ENCODE peak calls at places on chromosomes 11 and 22, in ten cellular contexts. One of them, this sample, is unnamed.

GRCh38 chr11:1660025-1660867 is 30.7 kb downstream of the KRTAP5-5 start:
- DNase-seq in pancreas: no peak
- DNase-seq in aorta: no peak
- DNase-seq in cardiac muscle cell: no peak
- DNase-seq in brain microvascular endothelial cell: no peak
- DNase-seq in PC-3: no peak
- DNase-seq in A549: no peak
- DNase-seq in fibroblast of lung: no peak
- DNase-seq in caudate nucleus: no peak
- DNase-seq in MM.1S: no peak
- DNase-seq in this sample: no peak

GRCh38 chr11:100936781-100937180 is 192.8 kb downstream of the PGR start:
- DNase-seq in pancreas: no peak
- DNase-seq in aorta: no peak
- DNase-seq in cardiac muscle cell: no peak
- DNase-seq in brain microvascular endothelial cell: no peak
- DNase-seq in PC-3: no peak
- DNase-seq in A549: no peak
- DNase-seq in fibroblast of lung: no peak
- DNase-seq in caudate nucleus: no peak
- DNase-seq in MM.1S: no peak
- DNase-seq in this sample: no peak

GRCh38 chr22:39520874-39521857 is 804 bp downstream of the ATF4 start:
- DNase-seq in pancreas: peak
- DNase-seq in aorta: peak
- DNase-seq in cardiac muscle cell: peak
- DNase-seq in brain microvascular endothelial cell: peak
- DNase-seq in PC-3: peak
- DNase-seq in A549: peak
- DNase-seq in fibroblast of lung: peak
- DNase-seq in caudate nucleus: no peak
- DNase-seq in MM.1S: peak
- DNase-seq in this sample: peak

GRCh38 chr22:49736538-49736937 is 91.1 kb downstream of the BRD1 start:
- DNase-seq in pancreas: no peak
- DNase-seq in aorta: no peak
- DNase-seq in cardiac muscle cell: no peak
- DNase-seq in brain microvascular endothelial cell: no peak
- DNase-seq in PC-3: no peak
- DNase-seq in A549: no peak
- DNase-seq in fibroblast of lung: no peak
- DNase-seq in caudate nucleus: no peak
- DNase-seq in MM.1S: no peak
- DNase-seq in this sample: no peak

GRCh38 chr11:78646564-78647185 is 72.0 kb upstream of the NARS2 start:
- DNase-seq in pancreas: peak
- DNase-seq in aorta: no peak
- DNase-seq in cardiac muscle cell: peak
- DNase-seq in brain microvascular endothelial cell: peak
- DNase-seq in PC-3: peak
- DNase-seq in A549: peak
- DNase-seq in fibroblast of lung: peak
- DNase-seq in caudate nucleus: no peak
- DNase-seq in MM.1S: peak
- DNase-seq in this sample: peak

GRCh38 chr22:46528121-46528610 is 9.3 kb downstream of the CELSR1 start:
- DNase-seq in pancreas: no peak
- DNase-seq in aorta: no peak
- DNase-seq in cardiac muscle cell: no peak
- DNase-seq in brain microvascular endothelial cell: peak
- DNase-seq in PC-3: peak
- DNase-seq in A549: peak
- DNase-seq in fibroblast of lung: peak
- DNase-seq in caudate nucleus: no peak
- DNase-seq in MM.1S: no peak
- DNase-seq in this sample: no peak

GRCh38 chr22:42951093-42951710 is 63.7 kb downstream of the PACSIN2 start:
- DNase-seq in pancreas: no peak
- DNase-seq in aorta: peak
- DNase-seq in cardiac muscle cell: no peak
- DNase-seq in brain microvascular endothelial cell: no peak
- DNase-seq in PC-3: no peak
- DNase-seq in A549: no peak
- DNase-seq in fibroblast of lung: no peak
- DNase-seq in caudate nucleus: no peak
- DNase-seq in MM.1S: no peak
- DNase-seq in this sample: no peak

GRCh38 chr11:104830080-104830479 is 68.2 kb downstream of the CASP12 start:
- DNase-seq in pancreas: no peak
- DNase-seq in aorta: no peak
- DNase-seq in cardiac muscle cell: no peak
- DNase-seq in brain microvascular endothelial cell: peak
- DNase-seq in PC-3: peak
- DNase-seq in A549: peak
- DNase-seq in fibroblast of lung: peak
- DNase-seq in caudate nucleus: no peak
- DNase-seq in MM.1S: no peak
- DNase-seq in this sample: no peak

DNA sequence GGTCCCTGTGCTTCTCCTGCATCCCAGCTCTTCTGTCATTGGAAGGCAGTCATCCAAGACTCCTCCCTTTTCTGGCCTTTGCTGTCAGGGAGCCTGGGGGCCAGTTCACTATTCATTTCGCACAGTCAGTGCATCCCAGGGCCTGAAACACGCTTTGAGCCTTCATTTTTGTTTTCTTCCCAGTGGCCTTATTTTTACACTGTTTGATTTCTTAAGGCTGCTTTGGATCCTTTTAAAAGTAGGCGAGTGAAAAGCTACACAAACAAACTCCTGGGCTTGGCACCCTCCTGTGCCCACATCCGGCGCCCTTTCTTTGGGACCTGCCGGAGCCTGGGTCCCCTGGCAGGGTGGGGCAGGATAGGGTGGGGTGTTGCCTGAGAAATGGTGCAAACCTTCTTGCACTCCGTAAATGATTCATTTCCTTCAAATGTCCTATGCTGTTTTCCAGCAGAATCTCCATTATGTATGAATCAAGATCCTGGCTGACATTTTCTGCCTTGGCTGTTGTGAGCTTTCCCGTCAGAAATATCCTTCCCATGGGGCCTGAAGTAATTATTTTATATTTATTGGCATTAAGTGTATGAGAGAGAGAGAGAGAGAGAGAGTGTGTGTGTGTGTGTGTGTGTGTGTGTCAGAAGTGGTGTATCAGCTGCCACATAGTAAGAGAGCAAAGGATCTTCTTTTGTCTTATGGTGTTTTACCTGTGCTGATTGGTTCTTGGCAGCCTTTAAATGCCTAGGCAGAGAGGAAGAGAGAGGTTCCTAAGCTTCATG is 45.6 kb downstream of the BCR start:
- DNase-seq in pancreas: no peak
- DNase-seq in aorta: peak
- DNase-seq in cardiac muscle cell: no peak
- DNase-seq in brain microvascular endothelial cell: peak
- DNase-seq in PC-3: peak
- DNase-seq in A549: peak
- DNase-seq in fibroblast of lung: peak
- DNase-seq in caudate nucleus: no peak
- DNase-seq in MM.1S: no peak
- DNase-seq in this sample: no peak
- H3K27ac ChIP-seq in pancreas: no peak
- H3K27ac ChIP-seq in aorta: peak
- H3K27ac ChIP-seq in cardiac muscle cell: no peak
- H3K27ac ChIP-seq in brain microvascular endothelial cell: peak
- H3K27ac ChIP-seq in PC-3: peak
- H3K27ac ChIP-seq in A549: peak
- H3K27ac ChIP-seq in fibroblast of lung: peak
- H3K27ac ChIP-seq in caudate nucleus: peak
- H3K27ac ChIP-seq in MM.1S: no peak
- H3K27ac ChIP-seq in this sample: no peak

GRCh38 chr22:27110985-27111451 is 453.6 kb downstream of the MIAT start:
- DNase-seq in pancreas: no peak
- DNase-seq in aorta: no peak
- DNase-seq in cardiac muscle cell: peak
- DNase-seq in brain microvascular endothelial cell: peak
- DNase-seq in PC-3: no peak
- DNase-seq in A549: peak
- DNase-seq in fibroblast of lung: peak
- DNase-seq in caudate nucleus: no peak
- DNase-seq in MM.1S: no peak
- DNase-seq in this sample: no peak

GRCh38 chr22:27108425-27109114 is 451.2 kb downstream of the MIAT start:
- DNase-seq in pancreas: no peak
- DNase-seq in aorta: peak
- DNase-seq in cardiac muscle cell: no peak
- DNase-seq in brain microvascular endothelial cell: no peak
- DNase-seq in PC-3: no peak
- DNase-seq in A549: peak
- DNase-seq in fibroblast of lung: peak
- DNase-seq in caudate nucleus: peak
- DNase-seq in MM.1S: no peak
- DNase-seq in this sample: peak

GRCh38 chr22:27107824-27108223 is 450.4 kb downstream of the MIAT start:
- DNase-seq in pancreas: peak
- DNase-seq in aorta: peak
- DNase-seq in cardiac muscle cell: no peak
- DNase-seq in brain microvascular endothelial cell: peak
- DNase-seq in PC-3: peak
- DNase-seq in A549: peak
- DNase-seq in fibroblast of lung: peak
- DNase-seq in caudate nucleus: no peak
- DNase-seq in MM.1S: no peak
- DNase-seq in this sample: peak

GRCh38 chr22:27105142-27106025 is 448.0 kb downstream of the MIAT start:
- DNase-seq in pancreas: no peak
- DNase-seq in aorta: peak
- DNase-seq in cardiac muscle cell: no peak
- DNase-seq in brain microvascular endothelial cell: peak
- DNase-seq in PC-3: no peak
- DNase-seq in A549: no peak
- DNase-seq in fibroblast of lung: peak
- DNase-seq in caudate nucleus: no peak
- DNase-seq in MM.1S: no peak
- DNase-seq in this sample: peak

DNA sequence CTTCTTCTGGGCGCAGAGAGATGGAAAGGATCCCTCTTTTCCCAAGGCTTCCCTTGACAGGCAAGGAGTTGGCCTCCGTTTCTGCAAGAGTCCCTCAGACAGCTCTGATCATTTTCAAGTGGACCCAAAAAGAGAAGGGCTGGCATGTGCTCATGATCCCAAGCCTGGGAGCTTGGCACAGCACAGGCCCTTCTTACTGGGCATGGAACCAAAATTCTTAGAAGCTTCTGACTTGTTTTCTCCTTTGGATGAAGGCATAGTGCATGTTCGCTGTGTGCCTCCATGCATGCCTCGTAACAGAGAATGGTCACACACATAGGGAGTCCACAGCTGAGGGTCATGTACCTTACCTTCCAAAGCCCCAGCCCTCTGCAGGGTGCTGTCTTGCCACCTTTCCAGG is 449.6 kb downstream of the MIAT start:
- DNase-seq in pancreas: no peak
- DNase-seq in aorta: no peak
- DNase-seq in cardiac muscle cell: no peak
- DNase-seq in brain microvascular endothelial cell: no peak
- DNase-seq in PC-3: no peak
- DNase-seq in A549: no peak
- DNase-seq in fibroblast of lung: no peak
- DNase-seq in caudate nucleus: no peak
- DNase-seq in MM.1S: no peak
- DNase-seq in this sample: no peak
- H3K27ac ChIP-seq in pancreas: peak
- H3K27ac ChIP-seq in aorta: peak
- H3K27ac ChIP-seq in cardiac muscle cell: no peak
- H3K27ac ChIP-seq in brain microvascular endothelial cell: peak
- H3K27ac ChIP-seq in PC-3: no peak
- H3K27ac ChIP-seq in A549: peak
- H3K27ac ChIP-seq in fibroblast of lung: no peak
- H3K27ac ChIP-seq in caudate nucleus: no peak
- H3K27ac ChIP-seq in MM.1S: no peak
- H3K27ac ChIP-seq in this sample: no peak

GRCh38 chr11:28090052-28090749 is 17.8 kb downstream of the KIF18A start:
- DNase-seq in pancreas: no peak
- DNase-seq in aorta: no peak
- DNase-seq in cardiac muscle cell: no peak
- DNase-seq in brain microvascular endothelial cell: no peak
- DNase-seq in PC-3: peak
- DNase-seq in A549: no peak
- DNase-seq in fibroblast of lung: peak
- DNase-seq in caudate nucleus: no peak
- DNase-seq in MM.1S: no peak
- DNase-seq in this sample: no peak
- H3K27ac ChIP-seq in pancreas: no peak
- H3K27ac ChIP-seq in aorta: no peak
- H3K27ac ChIP-seq in cardiac muscle cell: no peak
- H3K27ac ChIP-seq in brain microvascular endothelial cell: peak
- H3K27ac ChIP-seq in PC-3: peak
- H3K27ac ChIP-seq in A549: peak
- H3K27ac ChIP-seq in fibroblast of lung: peak
- H3K27ac ChIP-seq in caudate nucleus: no peak
- H3K27ac ChIP-seq in MM.1S: no peak
- H3K27ac ChIP-seq in this sample: no peak

GRCh38 chr11:126481303-126481680 is 125.8 kb downstream of the ST3GAL4 start:
- DNase-seq in pancreas: no peak
- DNase-seq in aorta: peak
- DNase-seq in cardiac muscle cell: no peak
- DNase-seq in brain microvascular endothelial cell: no peak
- DNase-seq in PC-3: no peak
- DNase-seq in A549: no peak
- DNase-seq in fibroblast of lung: no peak
- DNase-seq in caudate nucleus: no peak
- DNase-seq in MM.1S: no peak
- DNase-seq in this sample: no peak

GRCh38 chr11:126479178-126479930 is 123.9 kb downstream of the ST3GAL4 start:
- DNase-seq in pancreas: no peak
- DNase-seq in aorta: peak
- DNase-seq in cardiac muscle cell: no peak
- DNase-seq in brain microvascular endothelial cell: no peak
- DNase-seq in PC-3: no peak
- DNase-seq in A549: no peak
- DNase-seq in fibroblast of lung: no peak
- DNase-seq in caudate nucleus: no peak
- DNase-seq in MM.1S: no peak
- DNase-seq in this sample: no peak

GRCh38 chr11:126482586-126483108 is 127.2 kb downstream of the ST3GAL4 start:
- DNase-seq in pancreas: no peak
- DNase-seq in aorta: peak
- DNase-seq in cardiac muscle cell: no peak
- DNase-seq in brain microvascular endothelial cell: no peak
- DNase-seq in PC-3: no peak
- DNase-seq in A549: no peak
- DNase-seq in fibroblast of lung: no peak
- DNase-seq in caudate nucleus: no peak
- DNase-seq in MM.1S: no peak
- DNase-seq in this sample: no peak

GRCh38 chr11:126480015-126480409 is 124.5 kb downstream of the ST3GAL4 start:
- DNase-seq in pancreas: no peak
- DNase-seq in aorta: no peak
- DNase-seq in cardiac muscle cell: no peak
- DNase-seq in brain microvascular endothelial cell: no peak
- DNase-seq in PC-3: no peak
- DNase-seq in A549: no peak
- DNase-seq in fibroblast of lung: no peak
- DNase-seq in caudate nucleus: no peak
- DNase-seq in MM.1S: no peak
- DNase-seq in this sample: no peak

GRCh38 chr11:126480410-126481302 is 125.2 kb downstream of the ST3GAL4 start:
- DNase-seq in pancreas: peak
- DNase-seq in aorta: peak
- DNase-seq in cardiac muscle cell: peak
- DNase-seq in brain microvascular endothelial cell: peak
- DNase-seq in PC-3: peak
- DNase-seq in A549: peak
- DNase-seq in fibroblast of lung: peak
- DNase-seq in caudate nucleus: peak
- DNase-seq in MM.1S: peak
- DNase-seq in this sample: peak
- H3K27ac ChIP-seq in pancreas: no peak
- H3K27ac ChIP-seq in aorta: peak
- H3K27ac ChIP-seq in cardiac muscle cell: no peak
- H3K27ac ChIP-seq in brain microvascular endothelial cell: no peak
- H3K27ac ChIP-seq in PC-3: no peak
- H3K27ac ChIP-seq in A549: peak
- H3K27ac ChIP-seq in fibroblast of lung: no peak
- H3K27ac ChIP-seq in caudate nucleus: peak
- H3K27ac ChIP-seq in MM.1S: peak
- H3K27ac ChIP-seq in this sample: no peak